ENCODE peak calls at places on chromosomes 16 and 17, in ten cellular contexts. One of them, this sample, is unnamed.

GRCh38 chr17:67615011-67615561 is 102.7 kb upstream of the NOL11 start:
- DNase-seq in lower lobe of right lung: no peak
- DNase-seq in colonic mucosa: no peak
- DNase-seq in CD4-positive, CD25-positive, alpha-beta regulatory T cell: no peak
- DNase-seq in epithelial cell of prostate: no peak
- DNase-seq in CD4-positive, alpha-beta memory T cell: no peak
- DNase-seq in substantia nigra: peak
- DNase-seq in adrenal gland: no peak
- DNase-seq in CD8-positive, alpha-beta T cell: no peak
- DNase-seq in DND-41: no peak
- DNase-seq in this sample: no peak

GRCh38 chr17:37844158-37844976 is 79.8 kb upstream of the TBC1D3K start:
- DNase-seq in substantia nigra: no peak
- DNase-seq in lower lobe of right lung: peak
- DNase-seq in colonic mucosa: peak
- DNase-seq in CD8-positive, alpha-beta T cell: peak
- DNase-seq in DND-41: no peak
- DNase-seq in CD4-positive, CD25-positive, alpha-beta regulatory T cell: peak
- DNase-seq in CD4-positive, alpha-beta memory T cell: no peak
- DNase-seq in epithelial cell of prostate: no peak
- DNase-seq in adrenal gland: peak
- DNase-seq in this sample: no peak

GRCh38 chr17:82391496-82392066 is 20.0 kb downstream of the UTS2R start:
- DNase-seq in CD8-positive, alpha-beta T cell: no peak
- DNase-seq in lower lobe of right lung: no peak
- DNase-seq in DND-41: no peak
- DNase-seq in CD4-positive, CD25-positive, alpha-beta regulatory T cell: no peak
- DNase-seq in adrenal gland: no peak
- DNase-seq in CD4-positive, alpha-beta memory T cell: no peak
- DNase-seq in epithelial cell of prostate: no peak
- DNase-seq in substantia nigra: no peak
- DNase-seq in colonic mucosa: no peak
- DNase-seq in this sample: no peak

GRCh38 chr17:65495255-65496060 is 66.0 kb downstream of the AXIN2 start:
- DNase-seq in DND-41: peak
- DNase-seq in CD4-positive, alpha-beta memory T cell: no peak
- DNase-seq in epithelial cell of prostate: no peak
- DNase-seq in lower lobe of right lung: peak
- DNase-seq in CD8-positive, alpha-beta T cell: peak
- DNase-seq in adrenal gland: no peak
- DNase-seq in colonic mucosa: peak
- DNase-seq in substantia nigra: no peak
- DNase-seq in CD4-positive, CD25-positive, alpha-beta regulatory T cell: peak
- DNase-seq in this sample: no peak

GRCh38 chr16:11542069-11542775 is 44.5 kb downstream of the LITAF start:
- DNase-seq in lower lobe of right lung: no peak
- DNase-seq in epithelial cell of prostate: no peak
- DNase-seq in CD4-positive, alpha-beta memory T cell: no peak
- DNase-seq in CD8-positive, alpha-beta T cell: no peak
- DNase-seq in adrenal gland: no peak
- DNase-seq in CD4-positive, CD25-positive, alpha-beta regulatory T cell: no peak
- DNase-seq in colonic mucosa: no peak
- DNase-seq in DND-41: no peak
- DNase-seq in substantia nigra: no peak
- DNase-seq in this sample: no peak

GRCh38 chr16:84561291-84561690 is 56.6 kb downstream of the COTL1 start:
- DNase-seq in epithelial cell of prostate: no peak
- DNase-seq in CD8-positive, alpha-beta T cell: no peak
- DNase-seq in CD4-positive, CD25-positive, alpha-beta regulatory T cell: no peak
- DNase-seq in DND-41: no peak
- DNase-seq in adrenal gland: no peak
- DNase-seq in substantia nigra: no peak
- DNase-seq in CD4-positive, alpha-beta memory T cell: no peak
- DNase-seq in lower lobe of right lung: no peak
- DNase-seq in colonic mucosa: no peak
- DNase-seq in this sample: no peak

GRCh38 chr16:55717326-55717725 is 61.5 kb downstream of the SLC6A2 start:
- DNase-seq in lower lobe of right lung: no peak
- DNase-seq in epithelial cell of prostate: no peak
- DNase-seq in CD4-positive, CD25-positive, alpha-beta regulatory T cell: no peak
- DNase-seq in adrenal gland: no peak
- DNase-seq in CD8-positive, alpha-beta T cell: no peak
- DNase-seq in colonic mucosa: no peak
- DNase-seq in substantia nigra: no peak
- DNase-seq in DND-41: no peak
- DNase-seq in CD4-positive, alpha-beta memory T cell: no peak
- DNase-seq in this sample: no peak

GRCh38 chr17:34981538-34982241 is 1.4 kb downstream of the LIG3 start:
- DNase-seq in epithelial cell of prostate: no peak
- DNase-seq in DND-41: no peak
- DNase-seq in adrenal gland: no peak
- DNase-seq in CD8-positive, alpha-beta T cell: no peak
- DNase-seq in substantia nigra: no peak
- DNase-seq in CD4-positive, alpha-beta memory T cell: no peak
- DNase-seq in CD4-positive, CD25-positive, alpha-beta regulatory T cell: peak
- DNase-seq in lower lobe of right lung: no peak
- DNase-seq in colonic mucosa: no peak
- DNase-seq in this sample: no peak

GRCh38 chr16:89782489-89782888 is 34.0 kb downstream of the FANCA start:
- DNase-seq in substantia nigra: no peak
- DNase-seq in epithelial cell of prostate: no peak
- DNase-seq in DND-41: no peak
- DNase-seq in adrenal gland: no peak
- DNase-seq in CD4-positive, alpha-beta memory T cell: no peak
- DNase-seq in lower lobe of right lung: no peak
- DNase-seq in colonic mucosa: no peak
- DNase-seq in CD4-positive, CD25-positive, alpha-beta regulatory T cell: no peak
- DNase-seq in CD8-positive, alpha-beta T cell: no peak
- DNase-seq in this sample: no peak

GRCh38 chr16:89787365-89787805 is 29.1 kb downstream of the FANCA start:
- DNase-seq in lower lobe of right lung: no peak
- DNase-seq in adrenal gland: no peak
- DNase-seq in epithelial cell of prostate: no peak
- DNase-seq in substantia nigra: no peak
- DNase-seq in DND-41: no peak
- DNase-seq in colonic mucosa: no peak
- DNase-seq in CD8-positive, alpha-beta T cell: no peak
- DNase-seq in CD4-positive, CD25-positive, alpha-beta regulatory T cell: no peak
- DNase-seq in CD4-positive, alpha-beta memory T cell: no peak
- DNase-seq in this sample: no peak

GRCh38 chr16:89786474-89787364 is 29.7 kb downstream of the FANCA start:
- DNase-seq in CD8-positive, alpha-beta T cell: no peak
- DNase-seq in CD4-positive, CD25-positive, alpha-beta regulatory T cell: no peak
- DNase-seq in colonic mucosa: no peak
- DNase-seq in adrenal gland: no peak
- DNase-seq in epithelial cell of prostate: no peak
- DNase-seq in substantia nigra: no peak
- DNase-seq in CD4-positive, alpha-beta memory T cell: no peak
- DNase-seq in lower lobe of right lung: no peak
- DNase-seq in DND-41: no peak
- DNase-seq in this sample: no peak

GRCh38 chr16:89785523-89786155 is 30.8 kb downstream of the FANCA start:
- DNase-seq in adrenal gland: no peak
- DNase-seq in lower lobe of right lung: no peak
- DNase-seq in CD8-positive, alpha-beta T cell: peak
- DNase-seq in epithelial cell of prostate: no peak
- DNase-seq in CD4-positive, CD25-positive, alpha-beta regulatory T cell: no peak
- DNase-seq in substantia nigra: no peak
- DNase-seq in DND-41: no peak
- DNase-seq in CD4-positive, alpha-beta memory T cell: peak
- DNase-seq in colonic mucosa: no peak
- DNase-seq in this sample: no peak

DNA sequence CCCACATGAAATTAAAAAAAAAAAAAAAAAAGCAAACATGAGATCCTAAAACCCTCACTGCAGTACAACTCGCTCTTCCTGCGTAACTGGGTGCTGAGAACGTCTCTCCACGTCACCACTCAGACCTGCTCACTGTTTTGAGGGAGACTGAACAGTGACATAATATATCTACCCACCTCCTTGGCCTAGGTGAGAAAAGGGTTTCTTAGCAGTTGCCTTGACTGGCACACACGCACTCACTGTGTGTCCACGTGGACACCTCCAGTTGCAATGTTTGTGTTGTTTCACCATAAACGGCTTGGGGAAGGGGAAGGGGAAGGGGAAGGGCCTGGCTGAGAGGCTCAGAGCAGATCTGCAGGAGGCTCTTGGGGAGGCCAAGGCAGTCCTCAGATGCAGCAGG is 32.0 kb downstream of the FANCA start:
- DNase-seq in epithelial cell of prostate: no peak
- DNase-seq in CD8-positive, alpha-beta T cell: peak
- DNase-seq in CD4-positive, alpha-beta memory T cell: peak
- DNase-seq in DND-41: no peak
- DNase-seq in substantia nigra: no peak
- DNase-seq in lower lobe of right lung: no peak
- DNase-seq in adrenal gland: no peak
- DNase-seq in CD4-positive, CD25-positive, alpha-beta regulatory T cell: no peak
- DNase-seq in colonic mucosa: no peak
- DNase-seq in this sample: no peak
- H3K27ac ChIP-seq in epithelial cell of prostate: no peak
- H3K27ac ChIP-seq in CD8-positive, alpha-beta T cell: no peak
- H3K27ac ChIP-seq in CD4-positive, alpha-beta memory T cell: peak
- H3K27ac ChIP-seq in DND-41: no peak
- H3K27ac ChIP-seq in substantia nigra: no peak
- H3K27ac ChIP-seq in lower lobe of right lung: no peak
- H3K27ac ChIP-seq in adrenal gland: no peak
- H3K27ac ChIP-seq in CD4-positive, CD25-positive, alpha-beta regulatory T cell: no peak
- H3K27ac ChIP-seq in colonic mucosa: no peak
- H3K27ac ChIP-seq in this sample: no peak

GRCh38 chr16:53756329-53756996 is 52.5 kb downstream of the FTO start:
- DNase-seq in CD4-positive, CD25-positive, alpha-beta regulatory T cell: no peak
- DNase-seq in substantia nigra: no peak
- DNase-seq in CD4-positive, alpha-beta memory T cell: no peak
- DNase-seq in lower lobe of right lung: no peak
- DNase-seq in DND-41: no peak
- DNase-seq in CD8-positive, alpha-beta T cell: no peak
- DNase-seq in epithelial cell of prostate: no peak
- DNase-seq in colonic mucosa: no peak
- DNase-seq in adrenal gland: no peak
- DNase-seq in this sample: no peak
- H3K27ac ChIP-seq in CD4-positive, CD25-positive, alpha-beta regulatory T cell: no peak
- H3K27ac ChIP-seq in substantia nigra: peak
- H3K27ac ChIP-seq in CD4-positive, alpha-beta memory T cell: no peak
- H3K27ac ChIP-seq in lower lobe of right lung: no peak
- H3K27ac ChIP-seq in DND-41: no peak
- H3K27ac ChIP-seq in CD8-positive, alpha-beta T cell: no peak
- H3K27ac ChIP-seq in epithelial cell of prostate: no peak
- H3K27ac ChIP-seq in colonic mucosa: peak
- H3K27ac ChIP-seq in adrenal gland: no peak
- H3K27ac ChIP-seq in this sample: peak

GRCh38 chr17:2871205-2871604 is 75.0 kb downstream of the RAP1GAP2 start:
- DNase-seq in CD8-positive, alpha-beta T cell: no peak
- DNase-seq in CD4-positive, CD25-positive, alpha-beta regulatory T cell: no peak
- DNase-seq in epithelial cell of prostate: no peak
- DNase-seq in substantia nigra: no peak
- DNase-seq in adrenal gland: no peak
- DNase-seq in CD4-positive, alpha-beta memory T cell: no peak
- DNase-seq in colonic mucosa: no peak
- DNase-seq in lower lobe of right lung: no peak
- DNase-seq in DND-41: no peak
- DNase-seq in this sample: no peak

GRCh38 chr17:2865228-2865627 is 69.0 kb downstream of the RAP1GAP2 start:
- DNase-seq in substantia nigra: no peak
- DNase-seq in epithelial cell of prostate: no peak
- DNase-seq in CD4-positive, CD25-positive, alpha-beta regulatory T cell: no peak
- DNase-seq in DND-41: no peak
- DNase-seq in adrenal gland: no peak
- DNase-seq in CD4-positive, alpha-beta memory T cell: no peak
- DNase-seq in lower lobe of right lung: no peak
- DNase-seq in colonic mucosa: no peak
- DNase-seq in CD8-positive, alpha-beta T cell: no peak
- DNase-seq in this sample: no peak

GRCh38 chr17:2871720-2872119 is 75.5 kb downstream of the RAP1GAP2 start:
- DNase-seq in CD4-positive, CD25-positive, alpha-beta regulatory T cell: no peak
- DNase-seq in lower lobe of right lung: no peak
- DNase-seq in substantia nigra: no peak
- DNase-seq in CD8-positive, alpha-beta T cell: no peak
- DNase-seq in CD4-positive, alpha-beta memory T cell: no peak
- DNase-seq in epithelial cell of prostate: no peak
- DNase-seq in DND-41: no peak
- DNase-seq in adrenal gland: no peak
- DNase-seq in colonic mucosa: no peak
- DNase-seq in this sample: no peak

GRCh38 chr17:2869604-2870003 is 73.4 kb downstream of the RAP1GAP2 start:
- DNase-seq in adrenal gland: no peak
- DNase-seq in CD4-positive, CD25-positive, alpha-beta regulatory T cell: no peak
- DNase-seq in CD8-positive, alpha-beta T cell: no peak
- DNase-seq in epithelial cell of prostate: no peak
- DNase-seq in lower lobe of right lung: no peak
- DNase-seq in CD4-positive, alpha-beta memory T cell: no peak
- DNase-seq in colonic mucosa: no peak
- DNase-seq in DND-41: no peak
- DNase-seq in substantia nigra: no peak
- DNase-seq in this sample: no peak

DNA sequence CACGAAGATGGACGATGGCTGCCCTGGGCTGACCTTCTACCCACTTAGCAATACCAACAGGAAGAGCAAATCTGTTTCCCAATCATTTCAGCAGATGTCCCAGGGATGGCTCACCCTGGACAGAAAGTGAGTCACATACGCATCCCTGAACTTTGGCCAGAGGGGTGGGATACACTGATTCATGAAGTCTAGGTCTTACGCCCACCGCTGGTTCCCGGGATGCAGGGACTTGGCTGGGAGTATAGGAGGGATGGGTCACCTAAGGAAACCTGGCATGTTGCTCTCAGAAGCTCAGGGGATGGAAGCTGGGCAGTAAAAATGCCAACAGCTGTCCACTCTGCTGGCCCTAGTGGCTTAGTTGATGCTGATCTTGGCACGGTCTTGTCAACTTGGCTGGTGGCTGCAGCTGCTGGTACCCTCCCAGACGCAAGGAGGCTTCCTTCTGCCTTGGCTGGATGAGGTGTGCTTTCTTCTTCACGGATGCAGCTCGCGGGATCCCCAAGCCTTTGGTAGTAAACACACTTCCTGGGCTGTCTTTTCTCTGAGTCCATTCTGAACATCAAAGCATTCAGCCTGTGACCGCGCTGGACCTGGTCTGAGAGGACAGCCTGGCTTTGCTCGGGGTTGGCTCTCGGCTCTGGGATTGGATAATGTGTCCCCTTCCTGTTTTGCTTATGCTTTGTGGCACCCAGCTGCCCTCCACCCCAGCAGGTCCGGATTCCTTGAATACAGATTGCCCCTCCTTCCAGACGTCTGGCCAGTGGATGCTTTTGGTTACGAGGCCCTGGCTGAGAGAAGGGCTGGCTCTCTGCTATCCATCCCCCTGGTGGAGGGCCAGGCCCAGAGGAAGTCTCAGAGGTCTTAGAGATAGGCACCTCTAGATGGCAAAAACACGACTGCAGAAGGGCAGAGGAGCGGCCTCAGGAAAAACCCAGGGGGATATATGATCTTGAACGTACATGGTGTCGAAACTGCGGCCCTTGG is 71.5 kb downstream of the RAP1GAP2 start:
- DNase-seq in colonic mucosa: no peak
- DNase-seq in epithelial cell of prostate: no peak
- DNase-seq in CD4-positive, alpha-beta memory T cell: no peak
- DNase-seq in DND-41: no peak
- DNase-seq in lower lobe of right lung: no peak
- DNase-seq in CD8-positive, alpha-beta T cell: no peak
- DNase-seq in adrenal gland: no peak
- DNase-seq in CD4-positive, CD25-positive, alpha-beta regulatory T cell: no peak
- DNase-seq in substantia nigra: no peak
- DNase-seq in this sample: no peak
- H3K27ac ChIP-seq in colonic mucosa: no peak
- H3K27ac ChIP-seq in epithelial cell of prostate: no peak
- H3K27ac ChIP-seq in CD4-positive, alpha-beta memory T cell: no peak
- H3K27ac ChIP-seq in DND-41: no peak
- H3K27ac ChIP-seq in lower lobe of right lung: no peak
- H3K27ac ChIP-seq in CD8-positive, alpha-beta T cell: no peak
- H3K27ac ChIP-seq in adrenal gland: no peak
- H3K27ac ChIP-seq in CD4-positive, CD25-positive, alpha-beta regulatory T cell: no peak
- H3K27ac ChIP-seq in substantia nigra: no peak
- H3K27ac ChIP-seq in this sample: no peak

GRCh38 chr16:57477531-57478202 is 8.6 kb downstream of the DOK4 start:
- DNase-seq in colonic mucosa: no peak
- DNase-seq in lower lobe of right lung: peak
- DNase-seq in CD8-positive, alpha-beta T cell: no peak
- DNase-seq in DND-41: no peak
- DNase-seq in substantia nigra: no peak
- DNase-seq in CD4-positive, alpha-beta memory T cell: no peak
- DNase-seq in adrenal gland: no peak
- DNase-seq in CD4-positive, CD25-positive, alpha-beta regulatory T cell: no peak
- DNase-seq in epithelial cell of prostate: no peak
- DNase-seq in this sample: no peak
- H3K27ac ChIP-seq in colonic mucosa: no peak
- H3K27ac ChIP-seq in lower lobe of right lung: peak
- H3K27ac ChIP-seq in CD8-positive, alpha-beta T cell: no peak
- H3K27ac ChIP-seq in DND-41: no peak
- H3K27ac ChIP-seq in substantia nigra: no peak
- H3K27ac ChIP-seq in CD4-positive, alpha-beta memory T cell: no peak
- H3K27ac ChIP-seq in adrenal gland: no peak
- H3K27ac ChIP-seq in CD4-positive, CD25-positive, alpha-beta regulatory T cell: no peak
- H3K27ac ChIP-seq in epithelial cell of prostate: no peak
- H3K27ac ChIP-seq in this sample: no peak

This sample was measured in caudate nucleus.